ENCODE peak calls at places on chromosomes 13 and 19, in six cellular contexts. G, B, P, J, Y and Q are unnamed samples.
A peak's percentile ranks its signal among the peaks of the same experiment; 100 is the strongest.

GRCh38 chr19:38869836-38870607 is 8.1 kb downstream of the RINL start:
- DNase-seq in G (peak; percentile 93), B (peak; percentile 95), P (peak; percentile 96), J (peak; percentile 90), Y (peak; percentile 89), Q (peak; percentile 96)

GRCh38 chr13:26557393-26558073 is at the start of gene WASF3:
- DNase-seq in G (peak; percentile 22), B (peak; percentile 94), P (peak; percentile 97), J (peak; percentile 97), Y (peak; percentile 97), Q (peak; percentile 95)

GRCh38 chr13:32491028-32491427 is 47.6 kb downstream of the N4BP2L2 start:
- DNase-seq in G (no peak), B (no peak), P (no peak), J (no peak), Y (no peak), Q (no peak)

GRCh38 chr13:94710881-94711560 is 1.3 kb downstream of the SOX21 start:
- DNase-seq in G (no peak), B (no peak), P (peak; percentile 72), J (peak; percentile 50), Y (no peak), Q (no peak)

GRCh38 chr13:46712524-46712923 is 84.4 kb downstream of the ESD start:
- DNase-seq in G (no peak), B (no peak), P (no peak), J (peak; percentile 25), Y (no peak), Q (no peak)

GRCh38 chr19:30065680-30066606 is 123.9 kb downstream of the URI1 start:
- DNase-seq in G (no peak), B (peak; percentile 23), P (no peak), J (peak; percentile 11), Y (no peak), Q (no peak)

GRCh38 chr13:87671031-87671823 is at the start of gene SLITRK5:
- DNase-seq in G (peak; percentile 17), B (peak; percentile 70), P (peak; percentile 92), J (peak; percentile 86), Y (peak; percentile 77), Q (peak; percentile 83)

GRCh38 chr13:49225358-49226042 is 5.4 kb downstream of the MLNR start:
- DNase-seq in G (no peak), B (peak; percentile 53), P (no peak), J (no peak), Y (no peak), Q (peak; percentile 50)

GRCh38 chr19:45250216-45250831 is 747 bp upstream of the MARK4 start:
- DNase-seq in G (no peak), B (no peak), P (no peak), J (peak; percentile 39), Y (no peak), Q (no peak)

GRCh38 chr13:93847162-93847561 is 620.6 kb downstream of the GPC6 start:
- DNase-seq in G (no peak), B (no peak), P (no peak), J (no peak), Y (no peak), Q (no peak)

GRCh38 chr19:958967-959685 is 25.0 kb upstream of the WDR18 start:
- DNase-seq in G (no peak), B (no peak), P (no peak), J (peak; percentile 36), Y (no peak), Q (no peak)

GRCh38 chr13:26813626-26814348 is 53.2 kb upstream of the GPR12 start:
- DNase-seq in G (no peak), B (no peak), P (no peak), J (no peak), Y (no peak), Q (no peak)

GRCh38 chr13:29922281-29922821 is 71.9 kb upstream of the UBL3 start:
- DNase-seq in G (no peak), B (no peak), P (no peak), J (no peak), Y (no peak), Q (no peak)

GRCh38 chr13:75352641-75353327 is 129.2 kb downstream of the TBC1D4 start:
- DNase-seq in G (no peak), B (no peak), P (no peak), J (no peak), Y (no peak), Q (no peak)

GRCh38 chr19:52270266-52270885 is 989 bp downstream of the ZNF766 start:
- DNase-seq in G (no peak), B (no peak), P (peak; percentile 30), J (peak; percentile 16), Y (no peak), Q (peak; percentile 12)

GRCh38 chr13:45658586-45659235 is 43.2 kb upstream of the ERICH6B start:
- DNase-seq in G (no peak), B (no peak), P (no peak), J (no peak), Y (no peak), Q (no peak)

GRCh38 chr19:33332248-33332647 is 29.9 kb upstream of the CEBPA start:
- DNase-seq in G (no peak), B (no peak), P (no peak), J (no peak), Y (no peak), Q (no peak)

GRCh38 chr13:47897411-47898050 is 103.5 kb downstream of the SUCLA2 start:
- DNase-seq in G (no peak), B (no peak), P (no peak), J (peak; percentile 97), Y (no peak), Q (no peak)

GRCh38 chr19:35755550-35756371 is 1.1 kb downstream of the HSPB6 start:
- DNase-seq in G (peak; percentile 53), B (peak; percentile 60), P (no peak), J (no peak), Y (peak; percentile 97), Q (peak; percentile 55)

GRCh38 chr13:46949211-46949610 is 52.4 kb upstream of the HTR2A start:
- DNase-seq in G (no peak), B (no peak), P (no peak), J (no peak), Y (no peak), Q (no peak)

GRCh38 chr19:48784527-48784926 is 26.3 kb downstream of the BCAT2 start:
- DNase-seq in G (no peak), B (no peak), P (no peak), J (no peak), Y (no peak), Q (no peak)

GRCh38 chr13:31965361-31966066 is 66.1 kb upstream of the FRY start:
- DNase-seq in G (no peak), B (no peak), P (no peak), J (no peak), Y (no peak), Q (no peak)

GRCh38 chr19:53868091-53868891 is 608 bp downstream of the MYADM start:
- DNase-seq in G (peak; percentile 58), B (peak; percentile 44), P (peak; percentile 75), J (peak; percentile 88), Y (peak; percentile 81), Q (peak; percentile 55)

GRCh38 chr13:21123956-21124355 is 52.4 kb downstream of the SKA3 start:
- DNase-seq in G (no peak), B (no peak), P (no peak), J (no peak), Y (no peak), Q (no peak)

GRCh38 chr19:44677019-44677809 is 5.9 kb downstream of the CEACAM19 start:
- DNase-seq in G (no peak), B (no peak), P (peak; percentile 75), J (peak; percentile 86), Y (no peak), Q (no peak)

GRCh38 chr13:51950722-51951121 is 60.5 kb downstream of the ATP7B start:
- DNase-seq in G (peak; percentile 38), B (no peak), P (no peak), J (no peak), Y (no peak), Q (no peak)

GRCh38 chr13:113977976-113978375 is 4.1 kb upstream of the C13orf46 start:
- DNase-seq in G (no peak), B (no peak), P (no peak), J (no peak), Y (peak; percentile 39), Q (no peak)

DNA sequence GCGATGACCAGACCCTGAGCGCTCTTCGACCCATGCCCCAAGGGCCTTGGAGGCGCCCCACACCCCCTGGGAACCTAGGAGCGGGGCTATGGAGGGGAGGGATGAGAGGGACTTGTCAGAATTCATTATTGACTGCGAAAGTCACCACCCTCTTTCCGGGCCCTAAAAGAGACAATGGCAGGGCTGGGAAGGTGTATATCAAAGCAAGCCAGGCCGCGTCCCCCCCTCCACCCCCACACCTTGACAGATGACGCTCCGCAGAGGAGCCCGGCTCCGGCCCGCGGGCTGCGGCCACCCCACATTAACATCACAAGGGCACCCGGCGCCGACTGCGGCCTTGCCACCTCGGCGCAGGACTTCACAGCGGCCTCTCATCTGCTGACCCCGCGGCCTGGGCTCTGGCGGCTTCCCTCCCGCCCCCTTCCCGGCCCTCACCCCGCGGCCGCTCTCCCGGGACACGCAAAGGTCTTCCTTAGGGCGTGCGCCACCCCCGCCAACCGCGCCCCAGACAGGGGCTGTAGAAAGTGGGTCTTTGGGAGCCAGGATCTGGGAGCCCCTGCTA is 2.4 kb downstream of the CDX2 start:
- DNase-seq in G (no peak), B (peak; percentile 24), P (peak; percentile 29), J (peak; percentile 78), Y (no peak), Q (no peak)
- H3K4me1 ChIP-seq in G (no peaks in the 10 kb centered on the region), B (peaks cover 53% of the 10 kb centered on the region), P (peaks cover 6% of the 10 kb centered on the region), J (peaks cover 17% of the 10 kb centered on the region), Y (peaks cover 8% of the 10 kb centered on the region), Q (peaks cover 44% of the 10 kb centered on the region)

GRCh38 chr19:7926727-7927604 is 1.0 kb upstream of the CTXN1 start:
- DNase-seq in G (no peak), B (no peak), P (peak; percentile 34), J (no peak), Y (peak; percentile 57), Q (peak; percentile 18)
- H3K4me1 ChIP-seq in G (peaks cover 10% of the 10 kb centered on the region), B (peaks cover 84% of the 10 kb centered on the region), P (peaks cover 9% of the 10 kb centered on the region), J (no peaks in the 10 kb centered on the region), Y (peaks cover 23% of the 10 kb centered on the region), Q (peaks cover 31% of the 10 kb centered on the region)

DNA sequence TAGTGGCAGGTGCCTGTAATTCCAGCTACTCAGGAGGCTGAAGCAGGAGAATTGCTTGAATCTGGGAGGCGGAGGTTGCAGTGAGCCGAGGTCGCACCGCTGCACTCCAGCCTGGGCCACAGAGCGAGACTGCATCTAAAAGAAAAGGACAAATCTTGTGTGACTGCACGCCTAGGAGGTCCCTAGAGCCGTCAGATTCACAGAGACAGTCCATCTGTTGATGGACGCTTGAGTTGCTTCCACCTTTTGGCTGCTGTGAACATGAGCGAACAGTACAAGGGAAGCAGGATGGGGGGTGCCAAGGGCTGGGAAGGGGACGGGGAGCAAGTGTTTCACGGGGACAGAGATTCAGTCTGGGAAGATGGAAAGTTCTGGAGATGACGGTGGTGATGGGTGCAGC is 78.8 kb downstream of the GNG7 start:
- DNase-seq in G (no peak), B (no peak), P (no peak), J (no peak), Y (no peak), Q (no peak)
- H3K4me1 ChIP-seq in G (peaks cover 35% of the 10 kb centered on the region), B (peaks cover 56% of the 10 kb centered on the region), P (no peaks in the 10 kb centered on the region), J (no peaks in the 10 kb centered on the region), Y (peaks cover 20% of the 10 kb centered on the region), Q (peaks cover 29% of the 10 kb centered on the region)

DNA sequence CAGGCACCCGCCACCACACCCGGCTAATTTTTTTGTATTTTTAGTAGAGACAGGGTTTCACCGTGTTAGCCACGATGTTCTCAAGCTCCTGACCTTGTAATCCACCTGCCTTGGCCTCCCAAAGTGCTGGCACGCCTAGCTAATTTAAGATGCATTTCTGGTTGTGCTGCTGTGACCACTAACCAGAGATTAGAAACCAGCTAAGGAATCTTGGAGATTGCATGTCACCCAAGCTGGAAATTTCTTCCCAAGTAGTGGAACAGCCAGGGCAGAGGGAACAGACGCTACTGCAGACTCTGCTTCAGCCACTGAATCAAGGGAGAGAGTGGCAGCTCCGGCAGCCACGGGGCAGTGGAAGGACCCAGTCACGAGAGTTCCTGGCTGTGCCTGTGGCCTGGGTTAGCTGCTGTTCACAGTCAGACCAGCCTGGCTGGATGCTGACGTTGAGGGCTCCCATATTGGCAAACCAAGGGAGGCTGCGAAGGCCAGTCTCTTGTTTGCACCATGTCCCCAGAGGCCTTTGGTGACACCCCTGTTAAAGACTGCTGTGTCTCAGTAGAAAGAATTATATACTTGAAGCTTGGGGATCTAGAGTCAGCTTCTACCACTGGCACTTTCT is 7.9 kb downstream of the TPM4 start:
- DNase-seq in G (no peak), B (no peak), P (no peak), J (no peak), Y (no peak), Q (no peak)
- H3K4me1 ChIP-seq in G (peaks cover 62% of the 10 kb centered on the region), B (peaks cover 85% of the 10 kb centered on the region), P (peaks cover 4% of the 10 kb centered on the region), J (peaks cover 1% of the 10 kb centered on the region), Y (peaks cover 13% of the 10 kb centered on the region), Q (peaks cover 39% of the 10 kb centered on the region)